ENCODE peak calls at places on chromosomes 1 and 21, in seven cellular contexts. Y is AG04450; G is GM23248; I is left lung; D is CD8-positive, alpha-beta T cell; A is SK-N-SH; J is mucosa of descending colon. T is an unnamed sample. For H3K9me3, the result is how much of the 10 kb centered on the place peaks cover.

GRCh38 chr1:205569411-205570172 is 62.2 kb downstream of the ELK4 start:
- DNase-seq in Y (no peak), G (no peak), I (no peak), D (no peak), A (peak), J (no peak), T (no peak)

GRCh38 chr1:91750398-91750996 is 135.5 kb downstream of the TGFBR3 start:
- DNase-seq in Y (no peak), G (peak), I (no peak), D (no peak), A (no peak), J (no peak), T (no peak)

GRCh38 chr1:212366901-212367300 is 47.8 kb downstream of the PACC1 start:
- DNase-seq in Y (peak), G (peak), I (no peak), D (no peak), A (no peak), J (no peak), T (no peak)

GRCh38 chr1:244778356-244778755 is 57.1 kb upstream of the COX20 start:
- DNase-seq in Y (peak), G (peak), I (no peak), D (no peak), A (no peak), J (no peak), T (no peak)

GRCh38 chr1:4630561-4630960 is 23.8 kb upstream of the AJAP1 start:
- DNase-seq in Y (no peak), G (no peak), I (no peak), D (no peak), A (no peak), J (no peak), T (no peak)

GRCh38 chr1:150683914-150684313 is 13.0 kb downstream of the GOLPH3L start:
- DNase-seq in Y (no peak), G (no peak), I (no peak), D (no peak), A (no peak), J (no peak), T (no peak)

GRCh38 chr1:24705260-24706073 is 39.8 kb upstream of the CLIC4 start:
- DNase-seq in Y (peak), G (peak), I (peak), D (no peak), A (peak), J (peak), T (peak)

GRCh38 chr1:33219886-33220661 is 36.2 kb upstream of the ZNF362 start:
- DNase-seq in Y (no peak), G (peak), I (no peak), D (no peak), A (no peak), J (no peak), T (no peak)

GRCh38 chr1:93042134-93042821 is 36.8 kb upstream of the MTF2 start:
- DNase-seq in Y (no peak), G (no peak), I (no peak), D (peak), A (no peak), J (peak), T (peak)

GRCh38 chr1:34845131-34845901 is 14.2 kb downstream of the SMIM12 start:
- DNase-seq in Y (no peak), G (no peak), I (no peak), D (no peak), A (no peak), J (no peak), T (no peak)

GRCh38 chr1:170510163-170510562 is 21.8 kb upstream of the GORAB start:
- DNase-seq in Y (no peak), G (peak), I (no peak), D (no peak), A (no peak), J (no peak), T (no peak)

GRCh38 chr1:114130846-114131525 is 22.7 kb downstream of the SYT6 start:
- DNase-seq in Y (no peak), G (peak), I (no peak), D (no peak), A (no peak), J (no peak), T (no peak)

GRCh38 chr1:218568962-218569530 is 223.9 kb downstream of the TGFB2 start:
- DNase-seq in Y (no peak), G (peak), I (no peak), D (no peak), A (no peak), J (no peak), T (no peak)

GRCh38 chr1:226551299-226551698 is 2.7 kb downstream of the STUM start:
- DNase-seq in Y (no peak), G (no peak), I (no peak), D (no peak), A (no peak), J (peak), T (no peak)

DNA sequence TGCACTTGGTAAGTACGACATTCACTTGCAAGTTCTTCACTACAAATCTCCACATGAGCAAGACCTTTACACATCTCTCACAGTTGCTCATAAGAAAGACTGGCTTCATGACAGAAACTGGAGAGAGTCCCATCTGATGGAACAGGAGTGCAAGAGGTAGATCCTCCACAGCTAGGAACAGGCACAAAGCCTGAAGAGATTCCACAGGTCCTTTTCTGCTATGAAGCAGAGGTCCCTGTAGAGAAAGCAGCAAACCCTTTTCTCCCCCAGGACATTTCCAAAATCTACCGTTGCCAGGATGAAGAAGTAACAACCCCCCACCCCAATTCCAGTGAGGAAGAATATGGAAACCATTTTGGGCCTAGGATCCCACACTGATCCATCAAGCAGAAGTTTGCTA is 47.3 kb downstream of the EIF4G3 start:
- DNase-seq in Y (no peak), G (peak), I (no peak), D (no peak), A (no peak), J (no peak), T (no peak)
- H3K9me3 ChIP-seq in Y (under half), G (under half), I (under half), D (under half), A (under half), J (under half), T (under half)

GRCh38 chr1:2989976-2990375 is 31.3 kb upstream of the ACTRT2 start:
- DNase-seq in Y (no peak), G (no peak), I (peak), D (no peak), A (no peak), J (no peak), T (no peak)
- H3K9me3 ChIP-seq in Y (half or more), G (under half), I (under half), D (under half), A (under half), J (under half), T (under half)

DNA sequence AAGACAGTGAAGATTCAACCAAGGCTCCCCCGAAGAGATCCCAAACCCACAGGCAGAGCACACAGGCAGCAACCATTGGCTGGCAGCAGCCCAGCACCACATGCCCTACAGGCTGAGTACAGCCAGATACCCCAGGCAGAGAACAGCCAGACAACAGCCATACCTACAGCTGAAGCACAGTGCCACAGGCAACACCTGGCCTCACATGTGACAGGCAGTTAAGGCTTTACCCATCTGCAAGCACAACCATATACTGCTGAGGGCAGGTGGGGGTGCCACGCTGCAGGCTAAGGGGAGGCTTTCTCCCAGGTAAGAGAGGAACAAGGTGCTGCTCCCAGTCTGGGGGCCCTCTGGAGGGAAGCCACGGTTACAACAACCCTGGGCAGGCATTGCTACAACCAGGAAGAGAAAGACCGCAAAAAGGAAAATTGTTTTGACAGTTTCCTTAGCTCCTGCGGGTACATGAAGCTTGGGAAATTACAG is 12.3 kb downstream of the CHIT1 start:
- DNase-seq in Y (no peak), G (no peak), I (no peak), D (no peak), A (no peak), J (no peak), T (no peak)
- H3K9me3 ChIP-seq in Y (under half), G (under half), I (under half), D (under half), A (under half), J (under half), T (under half)

GRCh38 chr21:38240121-38240520 is 16.7 kb upstream of the KCNJ15 start:
- DNase-seq in Y (no peak), G (no peak), I (no peak), D (no peak), A (no peak), J (no peak), T (no peak)

GRCh38 chr21:38236232-38236631 is 20.6 kb upstream of the KCNJ15 start:
- DNase-seq in Y (no peak), G (peak), I (no peak), D (no peak), A (no peak), J (no peak), T (no peak)

GRCh38 chr21:38229260-38229877 is 27.4 kb upstream of the KCNJ15 start:
- DNase-seq in Y (no peak), G (no peak), I (no peak), D (no peak), A (no peak), J (no peak), T (no peak)

GRCh38 chr21:38234395-38235142 is 22.2 kb upstream of the KCNJ15 start:
- DNase-seq in Y (no peak), G (no peak), I (no peak), D (no peak), A (no peak), J (peak), T (no peak)
- H3K9me3 ChIP-seq in Y (under half), G (under half), I (under half), D (under half), A (under half), J (under half), T (under half)

DNA sequence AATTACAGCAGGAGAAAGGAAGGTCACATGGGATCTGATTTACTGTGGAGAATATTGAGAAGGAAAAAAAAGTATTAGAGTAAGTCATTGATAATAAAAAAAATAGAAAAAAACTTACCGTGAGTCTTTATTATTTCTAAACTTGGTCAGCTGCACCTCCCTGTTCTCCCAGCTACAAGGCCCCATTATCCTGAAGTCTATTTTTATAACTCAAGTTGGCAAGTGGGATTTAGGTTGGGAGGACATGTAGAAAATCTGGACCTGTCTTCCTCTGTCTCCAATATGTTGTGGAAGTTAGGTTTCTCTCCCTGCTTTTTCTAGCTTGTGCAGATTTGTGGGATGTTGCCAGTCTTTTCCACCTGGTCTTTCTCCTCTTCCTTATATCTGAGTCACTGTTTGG is 361.4 kb downstream of the HLX start:
- DNase-seq in Y (no peak), G (no peak), I (no peak), D (no peak), A (no peak), J (no peak), T (no peak)
- H3K9me3 ChIP-seq in Y (under half), G (under half), I (under half), D (under half), A (under half), J (under half), T (under half)

GRCh38 chr1:238336531-238336930 is 445.8 kb upstream of the ZP4 start:
- DNase-seq in Y (no peak), G (no peak), I (no peak), D (no peak), A (no peak), J (no peak), T (no peak)
- H3K9me3 ChIP-seq in Y (under half), G (under half), I (under half), D (under half), A (under half), J (under half), T (under half)

GRCh38 chr1:248691567-248692155 is 10.9 kb downstream of the OR14I1 start:
- DNase-seq in Y (no peak), G (no peak), I (no peak), D (no peak), A (peak), J (no peak), T (no peak)
- H3K9me3 ChIP-seq in Y (under half), G (under half), I (under half), D (under half), A (under half), J (under half), T (under half)

GRCh38 chr1:154779563-154780189 is 90.4 kb downstream of the KCNN3 start:
- DNase-seq in Y (no peak), G (no peak), I (no peak), D (no peak), A (no peak), J (no peak), T (no peak)
- H3K9me3 ChIP-seq in Y (under half), G (under half), I (under half), D (under half), A (under half), J (under half), T (under half)

DNA sequence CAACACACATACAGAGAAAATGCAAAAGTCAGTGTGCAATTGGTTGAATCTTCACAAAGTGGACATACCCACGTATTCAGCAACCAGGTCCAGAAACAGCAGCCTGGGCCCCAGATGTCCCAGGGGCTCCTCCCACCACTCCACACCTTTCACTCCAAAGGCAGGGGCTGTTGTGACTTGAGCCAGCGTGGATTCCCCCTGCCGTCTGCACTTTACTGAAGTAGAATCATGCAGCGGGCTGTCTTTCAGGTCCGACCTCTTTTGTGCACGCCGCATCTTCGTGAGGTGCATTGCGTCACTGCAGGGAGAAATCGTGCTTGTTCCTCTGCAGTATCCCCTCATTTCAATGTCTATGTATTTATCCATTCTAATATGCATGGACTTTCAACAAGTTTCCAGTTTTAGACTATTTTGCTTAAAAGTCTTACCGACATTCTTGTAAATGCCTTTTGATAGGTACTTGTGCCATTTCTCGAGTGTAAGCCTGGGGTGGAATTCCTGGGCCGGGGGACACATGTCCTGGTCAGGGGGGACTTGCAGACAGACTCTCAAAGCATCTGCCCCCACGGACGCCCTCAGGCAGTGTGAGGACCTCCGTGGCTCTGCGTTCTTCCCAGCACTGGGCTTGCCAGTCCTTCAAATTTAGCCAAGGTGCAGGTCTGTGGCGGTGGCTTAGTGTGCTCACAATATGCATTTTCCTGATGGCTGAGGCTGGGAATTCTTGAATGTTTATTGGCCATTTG is 29.3 kb upstream of the ACTRT2 start:
- DNase-seq in Y (no peak), G (no peak), I (peak), D (no peak), A (no peak), J (no peak), T (no peak)
- H3K9me3 ChIP-seq in Y (half or more), G (under half), I (under half), D (under half), A (under half), J (under half), T (under half)

T was measured in naive thymus-derived CD4-positive, alpha-beta T cell.